ENCODE peak calls at places on chromosomes 2 and 18, in four cellular contexts. R, T, D and Y are unnamed samples.

GRCh38 chr2:236552586-236552985 is 17.0 kb upstream of the ACKR3 start:
- DNase-seq in R (no peak), T (no peak), D (no peak), Y (no peak)

GRCh38 chr2:53353372-53354111 is 414.1 kb upstream of the CHAC2 start:
- DNase-seq in R (no peak), T (no peak), D (no peak), Y (no peak)

GRCh38 chr2:103991591-103991990 is 862.3 kb upstream of the POU3F3 start:
- DNase-seq in R (no peak), T (no peak), D (no peak), Y (no peak)

GRCh38 chr18:74495581-74496507 is at the start of gene CNDP2:
- DNase-seq in R (peak; percentile 100), T (peak; percentile 100), D (peak; percentile 98), Y (peak; percentile 100)

GRCh38 chr2:37669500-37669899 is 1.9 kb downstream of the CDC42EP3 start:
- DNase-seq in R (no peak), T (no peak), D (no peak), Y (no peak)

GRCh38 chr2:131154071-131154531 is 49.0 kb downstream of the PLEKHB2 start:
- DNase-seq in R (peak; percentile 57), T (peak; percentile 58), D (peak; percentile 91), Y (peak; percentile 60)

GRCh38 chr2:177501186-177501585 is 108.6 kb downstream of the AGPS start:
- DNase-seq in R (no peak), T (no peak), D (no peak), Y (no peak)

GRCh38 chr18:3451989-3452749 is 2.2 kb downstream of the TGIF1 start:
- DNase-seq in R (peak; percentile 42), T (peak; percentile 58), D (peak; percentile 19), Y (peak; percentile 49)

GRCh38 chr2:118177932-118178331 is 89.7 kb downstream of the INSIG2 start:
- DNase-seq in R (no peak), T (no peak), D (no peak), Y (no peak)

GRCh38 chr2:8248623-8248957 is 433.3 kb upstream of the ID2 start:
- DNase-seq in R (no peak), T (no peak), D (peak; percentile 25), Y (no peak)

GRCh38 chr2:160368988-160369935 is 124.3 kb downstream of the RBMS1 start:
- DNase-seq in R (peak; percentile 67), T (no peak), D (peak; percentile 43), Y (no peak)

GRCh38 chr18:25594351-25594750 is 242.4 kb upstream of the ZNF521 start:
- DNase-seq in R (no peak), T (no peak), D (no peak), Y (no peak)

GRCh38 chr2:189222440-189222839 is 42.9 kb upstream of the COL5A2 start:
- DNase-seq in R (peak; percentile 46), T (no peak), D (no peak), Y (peak; percentile 81)

GRCh38 chr2:155871940-155872339 is 460.6 kb downstream of the NR4A2 start:
- DNase-seq in R (no peak), T (no peak), D (no peak), Y (no peak)

GRCh38 chr18:66222174-66222573 is 381.7 kb downstream of the CDH19 start:
- DNase-seq in R (no peak), T (no peak), D (no peak), Y (no peak)

GRCh38 chr2:80326214-80326613 is 21.7 kb upstream of the LRRTM1 start:
- DNase-seq in R (no peak), T (no peak), D (no peak), Y (no peak)

GRCh38 chr2:155547571-155547970 is 785.0 kb downstream of the NR4A2 start:
- DNase-seq in R (no peak), T (no peak), D (no peak), Y (no peak)

GRCh38 chr2:178331474-178332431 is 119.2 kb downstream of the PRKRA start:
- DNase-seq in R (no peak), T (no peak), D (no peak), Y (no peak)

GRCh38 chr2:14358774-14359173 is 273.7 kb upstream of the LRATD1 start:
- DNase-seq in R (no peak), T (no peak), D (no peak), Y (no peak)

GRCh38 chr18:33307520-33307919 is 133.0 kb downstream of the CCDC178 start:
- DNase-seq in R (no peak), T (no peak), D (no peak), Y (no peak)

GRCh38 chr2:8333177-8333831 is 348.6 kb upstream of the ID2 start:
- DNase-seq in R (no peak), T (no peak), D (no peak), Y (no peak)

GRCh38 chr2:183229386-183229785 is 105.1 kb downstream of the NUP35 start:
- DNase-seq in R (no peak), T (no peak), D (no peak), Y (no peak)

GRCh38 chr2:232438051-232438450 is 17.9 kb upstream of the ALPI start:
- DNase-seq in R (no peak), T (no peak), D (no peak), Y (no peak)

GRCh38 chr2:5683471-5683870 is 8.7 kb upstream of the SOX11 start:
- DNase-seq in R (no peak), T (no peak), D (no peak), Y (no peak)

GRCh38 chr18:1513519-1513918 is 608.8 kb downstream of the ADCYAP1 start:
- DNase-seq in R (no peak), T (no peak), D (no peak), Y (no peak)

GRCh38 chr2:163123526-163123925 is 285.0 kb upstream of the KCNH7 start:
- DNase-seq in R (no peak), T (no peak), D (no peak), Y (no peak)

GRCh38 chr2:8334866-8335325 is 347.0 kb upstream of the ID2 start:
- DNase-seq in R (no peak), T (no peak), D (no peak), Y (no peak)

GRCh38 chr2:167750675-167751074 is 496.7 kb downstream of the STK39 start:
- DNase-seq in R (no peak), T (no peak), D (no peak), Y (no peak)

GRCh38 chr2:24544456-24545115 is 53.5 kb downstream of the NCOA1 start:
- DNase-seq in R (no peak), T (no peak), D (no peak), Y (no peak)

GRCh38 chr18:24208270-24209035 is 69.6 kb downstream of the CABYR start:
- DNase-seq in R (no peak), T (no peak), D (no peak), Y (no peak)